ENCODE peak calls at places on chromosomes 2 and 18, in seven cellular contexts. J, E, N, Z, C, K and T are unnamed samples.

GRCh38 chr2:18047114-18047695 is 168.7 kb downstream of the KCNS3 start:
- DNase-seq in J (peak), E (no peak), N (no peak), Z (no peak), C (no peak), K (no peak), T (no peak)

GRCh38 chr18:22336406-22336805 is 81.3 kb downstream of the CTAGE1 start:
- DNase-seq in J (no peak), E (no peak), N (no peak), Z (no peak), C (no peak), K (no peak), T (no peak)

GRCh38 chr2:220182790-220183189 is 555.4 kb downstream of the SLC4A3 start:
- DNase-seq in J (no peak), E (no peak), N (no peak), Z (no peak), C (no peak), K (no peak), T (no peak)

GRCh38 chr18:22999212-22999611 is 66.1 kb downstream of the RBBP8 start:
- DNase-seq in J (no peak), E (no peak), N (no peak), Z (peak), C (no peak), K (no peak), T (no peak)

GRCh38 chr2:70233892-70234291 is 14.5 kb downstream of the TIA1 start:
- DNase-seq in J (no peak), E (no peak), N (no peak), Z (no peak), C (no peak), K (no peak), T (no peak)

GRCh38 chr2:148645925-148646559 is 1.5 kb downstream of the EPC2 start:
- DNase-seq in J (peak), E (no peak), N (no peak), Z (peak), C (peak), K (no peak), T (no peak)

GRCh38 chr2:168574856-168575630 is 119.0 kb downstream of the CERS6 start:
- DNase-seq in J (no peak), E (no peak), N (no peak), Z (peak), C (no peak), K (no peak), T (no peak)

GRCh38 chr2:69961496-69961895 is at the start of gene ASPRV1:
- DNase-seq in J (no peak), E (no peak), N (no peak), Z (no peak), C (no peak), K (no peak), T (no peak)

GRCh38 chr2:154032220-154032619 is 160.5 kb downstream of the GALNT13 start:
- DNase-seq in J (no peak), E (no peak), N (no peak), Z (no peak), C (no peak), K (no peak), T (no peak)

GRCh38 chr2:32427672-32428622 is 71.1 kb downstream of the BIRC6 start:
- DNase-seq in J (no peak), E (no peak), N (no peak), Z (no peak), C (no peak), K (no peak), T (no peak)

GRCh38 chr2:16773080-16773713 is 107.6 kb upstream of the CYRIA start:
- DNase-seq in J (peak), E (no peak), N (peak), Z (peak), C (peak), K (no peak), T (no peak)

GRCh38 chr2:188388831-188389230 is 97.2 kb downstream of the GULP1 start:
- DNase-seq in J (no peak), E (no peak), N (no peak), Z (no peak), C (no peak), K (no peak), T (no peak)

GRCh38 chr18:77250501-77250925 is 865 bp downstream of the GALR1 start:
- DNase-seq in J (no peak), E (no peak), N (peak), Z (no peak), C (no peak), K (no peak), T (no peak)

GRCh38 chr2:39696072-39696471 is 30.4 kb downstream of the TMEM178A start:
- DNase-seq in J (no peak), E (no peak), N (peak), Z (peak), C (no peak), K (no peak), T (no peak)

GRCh38 chr2:150076281-150076680 is 411.2 kb downstream of the RND3 start:
- DNase-seq in J (no peak), E (no peak), N (no peak), Z (peak), C (no peak), K (no peak), T (no peak)

GRCh38 chr2:168096158-168096557 is 151.2 kb downstream of the STK39 start:
- DNase-seq in J (no peak), E (no peak), N (no peak), Z (no peak), C (no peak), K (no peak), T (no peak)

GRCh38 chr18:62989195-62989594 is 273.9 kb downstream of the PHLPP1 start:
- DNase-seq in J (no peak), E (no peak), N (no peak), Z (no peak), C (no peak), K (no peak), T (peak)

GRCh38 chr2:70498528-70498927 is 55.1 kb downstream of the TGFA start:
- DNase-seq in J (no peak), E (no peak), N (no peak), Z (no peak), C (no peak), K (no peak), T (no peak)

GRCh38 chr2:96872591-96873349 is 2.9 kb upstream of the SEMA4C start:
- DNase-seq in J (no peak), E (no peak), N (no peak), Z (no peak), C (no peak), K (no peak), T (no peak)

GRCh38 chr2:96875498-96876035 is 5.7 kb upstream of the SEMA4C start:
- DNase-seq in J (no peak), E (no peak), N (no peak), Z (no peak), C (no peak), K (no peak), T (no peak)

GRCh38 chr2:96873651-96874096 is 3.8 kb upstream of the SEMA4C start:
- DNase-seq in J (peak), E (no peak), N (no peak), Z (no peak), C (no peak), K (peak), T (peak)

GRCh38 chr2:96876036-96876810 is 6.3 kb upstream of the SEMA4C start:
- DNase-seq in J (no peak), E (no peak), N (no peak), Z (peak), C (no peak), K (no peak), T (no peak)

GRCh38 chr2:96874099-96874831 is 4.4 kb upstream of the SEMA4C start:
- DNase-seq in J (no peak), E (no peak), N (no peak), Z (no peak), C (no peak), K (no peak), T (no peak)
- H3K4me3 ChIP-seq in J (no peak), E (no peak), N (no peak), Z (no peak), C (no peak), K (peak), T (no peak)

GRCh38 chr2:64918220-64918886 is 70.8 kb upstream of the SLC1A4 start:
- DNase-seq in J (no peak), E (no peak), N (no peak), Z (no peak), C (no peak), K (no peak), T (no peak)
- H3K4me3 ChIP-seq in J (no peak), E (peak), N (no peak), Z (peak), C (peak), K (peak), T (no peak)

GRCh38 chr2:20648831-20649230 is 2.1 kb downstream of the HS1BP3 start:
- DNase-seq in J (no peak), E (no peak), N (no peak), Z (no peak), C (no peak), K (no peak), T (no peak)

GRCh38 chr2:20650880-20651730 is at the start of gene HS1BP3:
- DNase-seq in J (peak), E (no peak), N (peak), Z (peak), C (peak), K (peak), T (peak)

GRCh38 chr2:20648207-20648606 is 2.7 kb downstream of the HS1BP3 start:
- DNase-seq in J (no peak), E (no peak), N (no peak), Z (no peak), C (no peak), K (no peak), T (no peak)

GRCh38 chr2:20650412-20650879 is 452 bp downstream of the HS1BP3 start:
- DNase-seq in J (no peak), E (no peak), N (no peak), Z (no peak), C (peak), K (no peak), T (no peak)

GRCh38 chr2:20649586-20650375 is 1.1 kb downstream of the HS1BP3 start:
- DNase-seq in J (no peak), E (no peak), N (no peak), Z (no peak), C (no peak), K (no peak), T (no peak)
- H3K4me3 ChIP-seq in J (peak), E (peak), N (peak), Z (peak), C (peak), K (peak), T (peak)

GRCh38 chr2:55033076-55033742 is 17.0 kb downstream of the RTN4 start:
- DNase-seq in J (no peak), E (no peak), N (no peak), Z (no peak), C (peak), K (no peak), T (no peak)
- H3K4me3 ChIP-seq in J (no peak), E (no peak), N (no peak), Z (no peak), C (no peak), K (no peak), T (no peak)

DNA sequence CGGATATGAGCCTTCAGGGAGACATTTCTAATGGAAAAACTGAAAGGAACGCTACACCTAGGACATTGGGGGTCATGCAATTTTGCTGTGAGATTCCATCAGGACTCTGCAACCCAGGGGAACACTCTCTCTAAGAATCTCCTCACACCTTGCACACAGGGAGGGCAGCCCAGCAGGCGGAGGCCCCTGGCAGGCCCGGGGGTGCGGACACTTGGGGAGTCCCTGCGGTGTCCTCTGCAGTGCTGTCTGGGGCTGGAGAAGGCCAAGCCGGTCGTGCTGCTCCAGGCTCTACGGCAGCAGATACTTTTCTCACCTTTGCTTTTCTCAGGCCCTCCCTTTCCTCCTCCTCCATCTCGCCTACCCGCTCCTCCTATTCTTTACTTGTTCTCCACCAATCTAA is 54.7 kb upstream of the FAM110C start:
- DNase-seq in J (no peak), E (no peak), N (no peak), Z (no peak), C (no peak), K (no peak), T (no peak)
- H3K4me3 ChIP-seq in J (no peak), E (no peak), N (no peak), Z (no peak), C (no peak), K (no peak), T (no peak)

DNA sequence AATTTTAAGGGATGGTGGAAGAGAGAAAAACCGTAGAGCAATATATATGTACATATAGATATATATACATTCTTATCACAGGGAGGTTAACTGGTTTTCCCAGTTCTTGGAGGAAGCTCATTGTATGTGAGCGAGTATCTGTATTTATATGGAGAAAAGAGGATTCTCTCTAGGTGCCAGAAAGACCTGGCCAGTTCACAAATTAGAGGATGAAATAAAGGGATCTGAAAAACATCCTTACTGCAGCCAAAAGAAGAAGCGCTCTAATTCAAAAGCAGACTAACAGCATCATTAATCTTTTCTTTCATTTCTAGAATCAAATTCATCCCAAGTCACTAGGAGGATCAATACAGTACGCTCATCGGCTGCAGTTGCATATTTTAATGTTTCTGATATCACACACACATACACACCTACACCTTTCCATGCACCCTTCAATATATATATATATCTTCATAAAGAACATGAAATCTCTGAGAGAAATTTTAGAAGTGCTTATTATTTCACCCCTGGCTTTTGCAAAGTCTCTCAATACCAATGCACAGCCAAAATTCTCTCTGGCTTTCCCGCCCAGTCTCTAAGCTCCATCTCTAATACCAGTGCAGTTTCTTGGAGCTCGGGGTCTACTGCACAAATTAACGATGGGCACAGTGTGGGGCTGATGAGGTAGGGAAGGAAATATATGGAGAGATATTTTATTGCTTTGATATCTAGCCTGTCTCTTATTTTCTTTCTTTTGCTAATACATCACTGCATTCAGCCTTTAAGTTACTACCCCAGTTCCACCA is 734 bp downstream of the NRXN1 start:
- DNase-seq in J (no peak), E (no peak), N (no peak), Z (no peak), C (no peak), K (no peak), T (no peak)
- H3K4me3 ChIP-seq in J (no peak), E (no peak), N (no peak), Z (no peak), C (no peak), K (peak), T (no peak)